ENCODE peak calls at places on chromosome 15, in ten cellular contexts. N, U, C, E, R, O, S, Q, M and I are unnamed samples.

GRCh38 chr15:50219820-50220219 is 37.8 kb downstream of the SLC27A2 start:
- DNase-seq in R (no peak), C (peak; percentile 36), E (no peak), Q (no peak), S (no peak), U (no peak), O (no peak), N (no peak), M (no peak), I (no peak)

GRCh38 chr15:72338617-72339321 is 18.8 kb upstream of the CELF6 start:
- DNase-seq in S (no peak), M (no peak), E (peak; percentile 80), O (no peak), R (no peak), U (no peak), N (no peak), C (peak; percentile 87), Q (no peak), I (no peak)

GRCh38 chr15:33094336-33094735 is 100.2 kb downstream of the FMN1 start:
- DNase-seq in C (peak; percentile 33), M (no peak), N (no peak), U (no peak), Q (no peak), S (no peak), R (no peak), O (no peak), E (no peak), I (no peak)

GRCh38 chr15:74723754-74724334 is 1.5 kb downstream of the CYP1A1 start:
- DNase-seq in U (no peak), M (no peak), E (peak; percentile 7), S (no peak), R (no peak), Q (no peak), O (peak; percentile 33), C (peak; percentile 58), N (peak; percentile 57), I (peak; percentile 63)

GRCh38 chr15:35958021-35958420 is 412.1 kb upstream of the DPH6 start:
- DNase-seq in C (no peak), M (no peak), S (no peak), U (no peak), O (no peak), Q (no peak), R (no peak), E (peak; percentile 67), N (no peak), I (peak; percentile 58)

GRCh38 chr15:61621146-61621545 is 392.0 kb upstream of the RORA start:
- DNase-seq in N (no peak), C (peak; percentile 5), R (no peak), S (no peak), U (peak; percentile 15), M (no peak), Q (peak; percentile 37), O (peak; percentile 40), E (no peak), I (peak; percentile 81)

GRCh38 chr15:52518487-52518886 is 10.2 kb downstream of the MYO5A start:
- DNase-seq in E (no peak), C (peak; percentile 32), N (no peak), M (no peak), S (no peak), Q (no peak), R (no peak), O (no peak), U (no peak), I (no peak)

GRCh38 chr15:78050851-78051250 is 26.7 kb downstream of the TBC1D2B start:
- DNase-seq in C (peak; percentile 65), Q (no peak), U (no peak), N (no peak), E (no peak), S (no peak), M (no peak), O (no peak), R (no peak), I (no peak)

GRCh38 chr15:28125673-28126651 is 26.8 kb upstream of the OCA2 start:
- DNase-seq in N (no peak), R (no peak), S (no peak), U (no peak), M (no peak), C (peak; percentile 66), O (no peak), E (no peak), Q (peak; percentile 27), I (no peak)

GRCh38 chr15:25608926-25609325 is 170.1 kb upstream of the UBE3A start:
- DNase-seq in N (no peak), S (no peak), C (no peak), R (no peak), U (no peak), E (no peak), O (no peak), Q (no peak), M (no peak), I (no peak)

GRCh38 chr15:65603134-65603533 is 7.8 kb downstream of the INTS14 start:
- DNase-seq in S (no peak), E (no peak), Q (no peak), R (no peak), U (no peak), C (no peak), O (no peak), M (no peak), N (no peak), I (no peak)

GRCh38 chr15:96535148-96535547 is 204.6 kb downstream of the NR2F2 start:
- DNase-seq in E (no peak), R (no peak), Q (no peak), O (no peak), S (no peak), C (no peak), M (no peak), U (no peak), N (no peak), I (no peak)

GRCh38 chr15:68493629-68494028 is 61.7 kb upstream of the ITGA11 start:
- DNase-seq in O (no peak), S (no peak), C (no peak), R (no peak), M (no peak), Q (no peak), E (no peak), U (no peak), N (no peak), I (no peak)

GRCh38 chr15:83205725-83206324 is 1.8 kb downstream of the HDGFL3 start:
- DNase-seq in R (no peak), E (peak; percentile 79), N (no peak), Q (no peak), C (peak; percentile 56), M (no peak), O (no peak), S (no peak), U (no peak), I (no peak)

GRCh38 chr15:75172168-75172841 is 29.4 kb upstream of the C15orf39 start:
- DNase-seq in O (peak; percentile 43), E (no peak), Q (no peak), C (no peak), U (no peak), M (no peak), R (no peak), S (no peak), N (no peak), I (no peak)

GRCh38 chr15:65372787-65373067 is 5.1 kb downstream of the IGDCC3 start:
- DNase-seq in O (no peak), S (no peak), Q (no peak), E (no peak), C (no peak), N (no peak), M (no peak), U (no peak), R (no peak), I (peak; percentile 91)

GRCh38 chr15:59657635-59658125 is 365 bp upstream of the GTF2A2 start:
- DNase-seq in O (peak; percentile 15), Q (no peak), C (no peak), R (no peak), M (no peak), N (no peak), E (no peak), U (no peak), S (no peak), I (no peak)

GRCh38 chr15:79332824-79333510 is 22.1 kb downstream of the TMED3 start:
- DNase-seq in U (no peak), Q (no peak), S (no peak), N (no peak), E (no peak), O (peak; percentile 73), C (no peak), M (no peak), R (no peak), I (no peak)

GRCh38 chr15:64930778-64931240 is 19.1 kb downstream of the ANKDD1A start:
- DNase-seq in Q (no peak), M (no peak), E (no peak), R (no peak), C (peak; percentile 17), S (no peak), O (peak; percentile 35), U (no peak), N (no peak), I (peak; percentile 9)

GRCh38 chr15:39698444-39699390 is 83.9 kb downstream of the FSIP1 start:
- DNase-seq in M (no peak), Q (no peak), S (no peak), U (no peak), O (no peak), C (no peak), N (no peak), E (no peak), R (no peak), I (no peak)

GRCh38 chr15:63553388-63553791 is 43.8 kb upstream of the FBXL22 start:
- DNase-seq in O (peak; percentile 56), E (peak; percentile 90), C (peak; percentile 94), Q (no peak), S (no peak), U (no peak), R (no peak), N (no peak), M (peak; percentile 59), I (no peak)